ENCODE peak calls at places on chromosomes 2 and 18, in eight cellular contexts. One of them, this sample, is unnamed.

GRCh38 chr2:143420313-143420712 is 291.1 kb downstream of the ARHGAP15 start:
- DNase-seq in activated gamma-delta T cell treated with anti-CD3 and anti-CD28 coated beads, Interleukin-2, amount 50 U/mL, for 16 hours: no peak
- DNase-seq in stimulated activated CD8-positive, alpha-beta memory T cell treated with anti-CD3 and anti-CD28 coated beads, Interleukin-12 subunit alpha, Interleukin-12 subunit beta, amount 100 ng/mL, for 1 hour: no peak
- DNase-seq in AG09319: no peak
- DNase-seq in cardiac fibroblast: no peak
- DNase-seq in stimulated activated CD4-positive, alpha-beta T cell treated with anti-CD3 and anti-CD28 coated beads, Interleukin-15, amount 100 ng/mL, for 1 hour: no peak
- DNase-seq in CD8-positive, alpha-beta memory T cell: no peak
- DNase-seq in heart left ventricle: no peak
- DNase-seq in this sample: no peak

GRCh38 chr18:54792079-54792478 is 36.2 kb upstream of the RAB27B start:
- DNase-seq in heart left ventricle: no peak
- DNase-seq in CD8-positive, alpha-beta memory T cell: no peak
- DNase-seq in AG09319: no peak
- DNase-seq in cardiac fibroblast: no peak
- DNase-seq in stimulated activated CD8-positive, alpha-beta memory T cell treated with anti-CD3 and anti-CD28 coated beads, Interleukin-12 subunit alpha, Interleukin-12 subunit beta, amount 100 ng/mL, for 1 hour: no peak
- DNase-seq in stimulated activated CD4-positive, alpha-beta T cell treated with anti-CD3 and anti-CD28 coated beads, Interleukin-15, amount 100 ng/mL, for 1 hour: no peak
- DNase-seq in activated gamma-delta T cell treated with anti-CD3 and anti-CD28 coated beads, Interleukin-2, amount 50 U/mL, for 16 hours: no peak
- DNase-seq in this sample: no peak

GRCh38 chr18:26971327-26971918 is 105.9 kb upstream of the AQP4 start:
- DNase-seq in AG09319: no peak
- DNase-seq in CD8-positive, alpha-beta memory T cell: no peak
- DNase-seq in cardiac fibroblast: no peak
- DNase-seq in stimulated activated CD8-positive, alpha-beta memory T cell treated with anti-CD3 and anti-CD28 coated beads, Interleukin-12 subunit alpha, Interleukin-12 subunit beta, amount 100 ng/mL, for 1 hour: no peak
- DNase-seq in stimulated activated CD4-positive, alpha-beta T cell treated with anti-CD3 and anti-CD28 coated beads, Interleukin-15, amount 100 ng/mL, for 1 hour: no peak
- DNase-seq in activated gamma-delta T cell treated with anti-CD3 and anti-CD28 coated beads, Interleukin-2, amount 50 U/mL, for 16 hours: no peak
- DNase-seq in heart left ventricle: no peak
- DNase-seq in this sample: no peak

GRCh38 chr18:23938046-23938756 is 76.4 kb upstream of the TTC39C start:
- DNase-seq in CD8-positive, alpha-beta memory T cell: no peak
- DNase-seq in stimulated activated CD4-positive, alpha-beta T cell treated with anti-CD3 and anti-CD28 coated beads, Interleukin-15, amount 100 ng/mL, for 1 hour: no peak
- DNase-seq in stimulated activated CD8-positive, alpha-beta memory T cell treated with anti-CD3 and anti-CD28 coated beads, Interleukin-12 subunit alpha, Interleukin-12 subunit beta, amount 100 ng/mL, for 1 hour: no peak
- DNase-seq in heart left ventricle: no peak
- DNase-seq in activated gamma-delta T cell treated with anti-CD3 and anti-CD28 coated beads, Interleukin-2, amount 50 U/mL, for 16 hours: peak
- DNase-seq in cardiac fibroblast: no peak
- DNase-seq in AG09319: no peak
- DNase-seq in this sample: no peak

GRCh38 chr2:196437626-196438025 is 201.9 kb upstream of the CCDC150 start:
- DNase-seq in AG09319: no peak
- DNase-seq in CD8-positive, alpha-beta memory T cell: no peak
- DNase-seq in stimulated activated CD8-positive, alpha-beta memory T cell treated with anti-CD3 and anti-CD28 coated beads, Interleukin-12 subunit alpha, Interleukin-12 subunit beta, amount 100 ng/mL, for 1 hour: no peak
- DNase-seq in cardiac fibroblast: no peak
- DNase-seq in activated gamma-delta T cell treated with anti-CD3 and anti-CD28 coated beads, Interleukin-2, amount 50 U/mL, for 16 hours: no peak
- DNase-seq in stimulated activated CD4-positive, alpha-beta T cell treated with anti-CD3 and anti-CD28 coated beads, Interleukin-15, amount 100 ng/mL, for 1 hour: no peak
- DNase-seq in heart left ventricle: no peak
- DNase-seq in this sample: no peak

GRCh38 chr2:241764272-241765241 is 12.1 kb upstream of the GAL3ST2 start:
- DNase-seq in stimulated activated CD4-positive, alpha-beta T cell treated with anti-CD3 and anti-CD28 coated beads, Interleukin-15, amount 100 ng/mL, for 1 hour: no peak
- DNase-seq in stimulated activated CD8-positive, alpha-beta memory T cell treated with anti-CD3 and anti-CD28 coated beads, Interleukin-12 subunit alpha, Interleukin-12 subunit beta, amount 100 ng/mL, for 1 hour: no peak
- DNase-seq in activated gamma-delta T cell treated with anti-CD3 and anti-CD28 coated beads, Interleukin-2, amount 50 U/mL, for 16 hours: no peak
- DNase-seq in CD8-positive, alpha-beta memory T cell: no peak
- DNase-seq in heart left ventricle: no peak
- DNase-seq in AG09319: no peak
- DNase-seq in cardiac fibroblast: no peak
- DNase-seq in this sample: no peak

GRCh38 chr18:76619342-76620315 is 124.6 kb upstream of the ZNF516 start:
- DNase-seq in heart left ventricle: peak
- DNase-seq in AG09319: peak
- DNase-seq in CD8-positive, alpha-beta memory T cell: no peak
- DNase-seq in stimulated activated CD4-positive, alpha-beta T cell treated with anti-CD3 and anti-CD28 coated beads, Interleukin-15, amount 100 ng/mL, for 1 hour: no peak
- DNase-seq in stimulated activated CD8-positive, alpha-beta memory T cell treated with anti-CD3 and anti-CD28 coated beads, Interleukin-12 subunit alpha, Interleukin-12 subunit beta, amount 100 ng/mL, for 1 hour: no peak
- DNase-seq in cardiac fibroblast: peak
- DNase-seq in activated gamma-delta T cell treated with anti-CD3 and anti-CD28 coated beads, Interleukin-2, amount 50 U/mL, for 16 hours: no peak
- DNase-seq in this sample: no peak

GRCh38 chr18:3360211-3360610 is 89.8 kb upstream of the TGIF1 start:
- DNase-seq in cardiac fibroblast: no peak
- DNase-seq in CD8-positive, alpha-beta memory T cell: no peak
- DNase-seq in activated gamma-delta T cell treated with anti-CD3 and anti-CD28 coated beads, Interleukin-2, amount 50 U/mL, for 16 hours: no peak
- DNase-seq in stimulated activated CD4-positive, alpha-beta T cell treated with anti-CD3 and anti-CD28 coated beads, Interleukin-15, amount 100 ng/mL, for 1 hour: no peak
- DNase-seq in stimulated activated CD8-positive, alpha-beta memory T cell treated with anti-CD3 and anti-CD28 coated beads, Interleukin-12 subunit alpha, Interleukin-12 subunit beta, amount 100 ng/mL, for 1 hour: no peak
- DNase-seq in heart left ventricle: no peak
- DNase-seq in AG09319: no peak
- DNase-seq in this sample: no peak

GRCh38 chr2:126244937-126245336 is 411.0 kb upstream of the GYPC start:
- DNase-seq in stimulated activated CD4-positive, alpha-beta T cell treated with anti-CD3 and anti-CD28 coated beads, Interleukin-15, amount 100 ng/mL, for 1 hour: no peak
- DNase-seq in stimulated activated CD8-positive, alpha-beta memory T cell treated with anti-CD3 and anti-CD28 coated beads, Interleukin-12 subunit alpha, Interleukin-12 subunit beta, amount 100 ng/mL, for 1 hour: no peak
- DNase-seq in activated gamma-delta T cell treated with anti-CD3 and anti-CD28 coated beads, Interleukin-2, amount 50 U/mL, for 16 hours: no peak
- DNase-seq in heart left ventricle: peak
- DNase-seq in cardiac fibroblast: peak
- DNase-seq in AG09319: no peak
- DNase-seq in CD8-positive, alpha-beta memory T cell: no peak
- DNase-seq in this sample: peak

GRCh38 chr2:206452750-206453149 is 9.4 kb downstream of the ADAM23 start:
- DNase-seq in heart left ventricle: peak
- DNase-seq in AG09319: no peak
- DNase-seq in stimulated activated CD4-positive, alpha-beta T cell treated with anti-CD3 and anti-CD28 coated beads, Interleukin-15, amount 100 ng/mL, for 1 hour: no peak
- DNase-seq in activated gamma-delta T cell treated with anti-CD3 and anti-CD28 coated beads, Interleukin-2, amount 50 U/mL, for 16 hours: no peak
- DNase-seq in stimulated activated CD8-positive, alpha-beta memory T cell treated with anti-CD3 and anti-CD28 coated beads, Interleukin-12 subunit alpha, Interleukin-12 subunit beta, amount 100 ng/mL, for 1 hour: no peak
- DNase-seq in CD8-positive, alpha-beta memory T cell: no peak
- DNase-seq in cardiac fibroblast: peak
- DNase-seq in this sample: no peak

GRCh38 chr2:60386436-60386835 is 167.0 kb downstream of the BCL11A start:
- DNase-seq in cardiac fibroblast: no peak
- DNase-seq in stimulated activated CD4-positive, alpha-beta T cell treated with anti-CD3 and anti-CD28 coated beads, Interleukin-15, amount 100 ng/mL, for 1 hour: no peak
- DNase-seq in CD8-positive, alpha-beta memory T cell: no peak
- DNase-seq in stimulated activated CD8-positive, alpha-beta memory T cell treated with anti-CD3 and anti-CD28 coated beads, Interleukin-12 subunit alpha, Interleukin-12 subunit beta, amount 100 ng/mL, for 1 hour: no peak
- DNase-seq in activated gamma-delta T cell treated with anti-CD3 and anti-CD28 coated beads, Interleukin-2, amount 50 U/mL, for 16 hours: no peak
- DNase-seq in AG09319: no peak
- DNase-seq in heart left ventricle: no peak
- DNase-seq in this sample: no peak

GRCh38 chr18:50602466-50602865 is 42.6 kb downstream of the MAPK4 start:
- DNase-seq in heart left ventricle: no peak
- DNase-seq in activated gamma-delta T cell treated with anti-CD3 and anti-CD28 coated beads, Interleukin-2, amount 50 U/mL, for 16 hours: no peak
- DNase-seq in cardiac fibroblast: no peak
- DNase-seq in CD8-positive, alpha-beta memory T cell: no peak
- DNase-seq in AG09319: no peak
- DNase-seq in stimulated activated CD8-positive, alpha-beta memory T cell treated with anti-CD3 and anti-CD28 coated beads, Interleukin-12 subunit alpha, Interleukin-12 subunit beta, amount 100 ng/mL, for 1 hour: no peak
- DNase-seq in stimulated activated CD4-positive, alpha-beta T cell treated with anti-CD3 and anti-CD28 coated beads, Interleukin-15, amount 100 ng/mL, for 1 hour: no peak
- DNase-seq in this sample: no peak

GRCh38 chr2:212975333-212975732 is 176.1 kb downstream of the IKZF2 start:
- DNase-seq in stimulated activated CD8-positive, alpha-beta memory T cell treated with anti-CD3 and anti-CD28 coated beads, Interleukin-12 subunit alpha, Interleukin-12 subunit beta, amount 100 ng/mL, for 1 hour: no peak
- DNase-seq in heart left ventricle: peak
- DNase-seq in CD8-positive, alpha-beta memory T cell: no peak
- DNase-seq in activated gamma-delta T cell treated with anti-CD3 and anti-CD28 coated beads, Interleukin-2, amount 50 U/mL, for 16 hours: no peak
- DNase-seq in stimulated activated CD4-positive, alpha-beta T cell treated with anti-CD3 and anti-CD28 coated beads, Interleukin-15, amount 100 ng/mL, for 1 hour: no peak
- DNase-seq in cardiac fibroblast: no peak
- DNase-seq in AG09319: no peak
- DNase-seq in this sample: no peak

GRCh38 chr2:8628179-8628869 is 53.5 kb upstream of the ID2 start:
- DNase-seq in AG09319: no peak
- DNase-seq in heart left ventricle: no peak
- DNase-seq in stimulated activated CD4-positive, alpha-beta T cell treated with anti-CD3 and anti-CD28 coated beads, Interleukin-15, amount 100 ng/mL, for 1 hour: no peak
- DNase-seq in CD8-positive, alpha-beta memory T cell: no peak
- DNase-seq in cardiac fibroblast: no peak
- DNase-seq in stimulated activated CD8-positive, alpha-beta memory T cell treated with anti-CD3 and anti-CD28 coated beads, Interleukin-12 subunit alpha, Interleukin-12 subunit beta, amount 100 ng/mL, for 1 hour: no peak
- DNase-seq in activated gamma-delta T cell treated with anti-CD3 and anti-CD28 coated beads, Interleukin-2, amount 50 U/mL, for 16 hours: no peak
- DNase-seq in this sample: no peak

GRCh38 chr2:100242891-100243670 is 79.2 kb downstream of the LONRF2 start:
- DNase-seq in CD8-positive, alpha-beta memory T cell: no peak
- DNase-seq in stimulated activated CD4-positive, alpha-beta T cell treated with anti-CD3 and anti-CD28 coated beads, Interleukin-15, amount 100 ng/mL, for 1 hour: no peak
- DNase-seq in AG09319: peak
- DNase-seq in cardiac fibroblast: peak
- DNase-seq in activated gamma-delta T cell treated with anti-CD3 and anti-CD28 coated beads, Interleukin-2, amount 50 U/mL, for 16 hours: peak
- DNase-seq in heart left ventricle: peak
- DNase-seq in stimulated activated CD8-positive, alpha-beta memory T cell treated with anti-CD3 and anti-CD28 coated beads, Interleukin-12 subunit alpha, Interleukin-12 subunit beta, amount 100 ng/mL, for 1 hour: peak
- DNase-seq in this sample: peak

GRCh38 chr2:120856421-120856862 is 120.8 kb downstream of the GLI2 start:
- DNase-seq in AG09319: no peak
- DNase-seq in cardiac fibroblast: peak
- DNase-seq in stimulated activated CD8-positive, alpha-beta memory T cell treated with anti-CD3 and anti-CD28 coated beads, Interleukin-12 subunit alpha, Interleukin-12 subunit beta, amount 100 ng/mL, for 1 hour: no peak
- DNase-seq in CD8-positive, alpha-beta memory T cell: no peak
- DNase-seq in activated gamma-delta T cell treated with anti-CD3 and anti-CD28 coated beads, Interleukin-2, amount 50 U/mL, for 16 hours: no peak
- DNase-seq in stimulated activated CD4-positive, alpha-beta T cell treated with anti-CD3 and anti-CD28 coated beads, Interleukin-15, amount 100 ng/mL, for 1 hour: no peak
- DNase-seq in heart left ventricle: no peak
- DNase-seq in this sample: no peak

GRCh38 chr2:113117594-113118262 is 9.7 kb upstream of the IL1RN start:
- DNase-seq in stimulated activated CD4-positive, alpha-beta T cell treated with anti-CD3 and anti-CD28 coated beads, Interleukin-15, amount 100 ng/mL, for 1 hour: no peak
- DNase-seq in heart left ventricle: no peak
- DNase-seq in CD8-positive, alpha-beta memory T cell: no peak
- DNase-seq in activated gamma-delta T cell treated with anti-CD3 and anti-CD28 coated beads, Interleukin-2, amount 50 U/mL, for 16 hours: no peak
- DNase-seq in stimulated activated CD8-positive, alpha-beta memory T cell treated with anti-CD3 and anti-CD28 coated beads, Interleukin-12 subunit alpha, Interleukin-12 subunit beta, amount 100 ng/mL, for 1 hour: no peak
- DNase-seq in cardiac fibroblast: peak
- DNase-seq in AG09319: peak
- DNase-seq in this sample: no peak

GRCh38 chr2:94986392-94986963 is 39.0 kb upstream of the MAL start:
- DNase-seq in stimulated activated CD8-positive, alpha-beta memory T cell treated with anti-CD3 and anti-CD28 coated beads, Interleukin-12 subunit alpha, Interleukin-12 subunit beta, amount 100 ng/mL, for 1 hour: no peak
- DNase-seq in activated gamma-delta T cell treated with anti-CD3 and anti-CD28 coated beads, Interleukin-2, amount 50 U/mL, for 16 hours: no peak
- DNase-seq in heart left ventricle: no peak
- DNase-seq in stimulated activated CD4-positive, alpha-beta T cell treated with anti-CD3 and anti-CD28 coated beads, Interleukin-15, amount 100 ng/mL, for 1 hour: no peak
- DNase-seq in AG09319: peak
- DNase-seq in CD8-positive, alpha-beta memory T cell: no peak
- DNase-seq in cardiac fibroblast: peak
- DNase-seq in this sample: no peak

GRCh38 chr2:55804535-55804934 is 110.9 kb upstream of the PNPT1 start:
- DNase-seq in AG09319: no peak
- DNase-seq in activated gamma-delta T cell treated with anti-CD3 and anti-CD28 coated beads, Interleukin-2, amount 50 U/mL, for 16 hours: no peak
- DNase-seq in heart left ventricle: no peak
- DNase-seq in stimulated activated CD4-positive, alpha-beta T cell treated with anti-CD3 and anti-CD28 coated beads, Interleukin-15, amount 100 ng/mL, for 1 hour: no peak
- DNase-seq in CD8-positive, alpha-beta memory T cell: no peak
- DNase-seq in stimulated activated CD8-positive, alpha-beta memory T cell treated with anti-CD3 and anti-CD28 coated beads, Interleukin-12 subunit alpha, Interleukin-12 subunit beta, amount 100 ng/mL, for 1 hour: no peak
- DNase-seq in cardiac fibroblast: no peak
- DNase-seq in this sample: no peak

GRCh38 chr2:219030177-219030940 is 11.0 kb downstream of the CFAP65 start:
- DNase-seq in AG09319: no peak
- DNase-seq in CD8-positive, alpha-beta memory T cell: no peak
- DNase-seq in stimulated activated CD4-positive, alpha-beta T cell treated with anti-CD3 and anti-CD28 coated beads, Interleukin-15, amount 100 ng/mL, for 1 hour: no peak
- DNase-seq in cardiac fibroblast: no peak
- DNase-seq in activated gamma-delta T cell treated with anti-CD3 and anti-CD28 coated beads, Interleukin-2, amount 50 U/mL, for 16 hours: no peak
- DNase-seq in heart left ventricle: no peak
- DNase-seq in stimulated activated CD8-positive, alpha-beta memory T cell treated with anti-CD3 and anti-CD28 coated beads, Interleukin-12 subunit alpha, Interleukin-12 subunit beta, amount 100 ng/mL, for 1 hour: no peak
- DNase-seq in this sample: no peak

GRCh38 chr2:71941731-71942575 is 205.7 kb downstream of the CYP26B1 start:
- DNase-seq in stimulated activated CD4-positive, alpha-beta T cell treated with anti-CD3 and anti-CD28 coated beads, Interleukin-15, amount 100 ng/mL, for 1 hour: no peak
- DNase-seq in AG09319: no peak
- DNase-seq in cardiac fibroblast: peak
- DNase-seq in CD8-positive, alpha-beta memory T cell: no peak
- DNase-seq in heart left ventricle: peak
- DNase-seq in stimulated activated CD8-positive, alpha-beta memory T cell treated with anti-CD3 and anti-CD28 coated beads, Interleukin-12 subunit alpha, Interleukin-12 subunit beta, amount 100 ng/mL, for 1 hour: no peak
- DNase-seq in activated gamma-delta T cell treated with anti-CD3 and anti-CD28 coated beads, Interleukin-2, amount 50 U/mL, for 16 hours: no peak
- DNase-seq in this sample: no peak

GRCh38 chr2:70987386-70987785 is 7.3 kb downstream of the TEX261 start:
- DNase-seq in AG09319: no peak
- DNase-seq in heart left ventricle: no peak
- DNase-seq in CD8-positive, alpha-beta memory T cell: no peak
- DNase-seq in stimulated activated CD4-positive, alpha-beta T cell treated with anti-CD3 and anti-CD28 coated beads, Interleukin-15, amount 100 ng/mL, for 1 hour: no peak
- DNase-seq in stimulated activated CD8-positive, alpha-beta memory T cell treated with anti-CD3 and anti-CD28 coated beads, Interleukin-12 subunit alpha, Interleukin-12 subunit beta, amount 100 ng/mL, for 1 hour: no peak
- DNase-seq in activated gamma-delta T cell treated with anti-CD3 and anti-CD28 coated beads, Interleukin-2, amount 50 U/mL, for 16 hours: no peak
- DNase-seq in cardiac fibroblast: no peak
- DNase-seq in this sample: no peak

GRCh38 chr2:154425999-154426398 is 272.5 kb upstream of the KCNJ3 start:
- DNase-seq in heart left ventricle: peak
- DNase-seq in cardiac fibroblast: peak
- DNase-seq in stimulated activated CD4-positive, alpha-beta T cell treated with anti-CD3 and anti-CD28 coated beads, Interleukin-15, amount 100 ng/mL, for 1 hour: no peak
- DNase-seq in activated gamma-delta T cell treated with anti-CD3 and anti-CD28 coated beads, Interleukin-2, amount 50 U/mL, for 16 hours: no peak
- DNase-seq in CD8-positive, alpha-beta memory T cell: no peak
- DNase-seq in stimulated activated CD8-positive, alpha-beta memory T cell treated with anti-CD3 and anti-CD28 coated beads, Interleukin-12 subunit alpha, Interleukin-12 subunit beta, amount 100 ng/mL, for 1 hour: no peak
- DNase-seq in AG09319: no peak
- DNase-seq in this sample: no peak

GRCh38 chr18:49716035-49716434 is 97.3 kb downstream of the ACAA2 start:
- DNase-seq in CD8-positive, alpha-beta memory T cell: no peak
- DNase-seq in cardiac fibroblast: no peak
- DNase-seq in stimulated activated CD8-positive, alpha-beta memory T cell treated with anti-CD3 and anti-CD28 coated beads, Interleukin-12 subunit alpha, Interleukin-12 subunit beta, amount 100 ng/mL, for 1 hour: no peak
- DNase-seq in activated gamma-delta T cell treated with anti-CD3 and anti-CD28 coated beads, Interleukin-2, amount 50 U/mL, for 16 hours: no peak
- DNase-seq in stimulated activated CD4-positive, alpha-beta T cell treated with anti-CD3 and anti-CD28 coated beads, Interleukin-15, amount 100 ng/mL, for 1 hour: no peak
- DNase-seq in heart left ventricle: no peak
- DNase-seq in AG09319: no peak
- DNase-seq in this sample: no peak

GRCh38 chr2:28250006-28250405 is 142.7 kb upstream of the FOSL2 start:
- DNase-seq in stimulated activated CD4-positive, alpha-beta T cell treated with anti-CD3 and anti-CD28 coated beads, Interleukin-15, amount 100 ng/mL, for 1 hour: no peak
- DNase-seq in heart left ventricle: no peak
- DNase-seq in stimulated activated CD8-positive, alpha-beta memory T cell treated with anti-CD3 and anti-CD28 coated beads, Interleukin-12 subunit alpha, Interleukin-12 subunit beta, amount 100 ng/mL, for 1 hour: no peak
- DNase-seq in CD8-positive, alpha-beta memory T cell: no peak
- DNase-seq in AG09319: peak
- DNase-seq in activated gamma-delta T cell treated with anti-CD3 and anti-CD28 coated beads, Interleukin-2, amount 50 U/mL, for 16 hours: no peak
- DNase-seq in cardiac fibroblast: peak
- DNase-seq in this sample: no peak

GRCh38 chr2:66494708-66495107 is 59.8 kb downstream of the MEIS1 start:
- DNase-seq in stimulated activated CD8-positive, alpha-beta memory T cell treated with anti-CD3 and anti-CD28 coated beads, Interleukin-12 subunit alpha, Interleukin-12 subunit beta, amount 100 ng/mL, for 1 hour: no peak
- DNase-seq in cardiac fibroblast: peak
- DNase-seq in stimulated activated CD4-positive, alpha-beta T cell treated with anti-CD3 and anti-CD28 coated beads, Interleukin-15, amount 100 ng/mL, for 1 hour: no peak
- DNase-seq in AG09319: peak
- DNase-seq in activated gamma-delta T cell treated with anti-CD3 and anti-CD28 coated beads, Interleukin-2, amount 50 U/mL, for 16 hours: no peak
- DNase-seq in CD8-positive, alpha-beta memory T cell: no peak
- DNase-seq in heart left ventricle: peak
- DNase-seq in this sample: no peak

GRCh38 chr2:120750488-120751210 is 15.0 kb downstream of the GLI2 start:
- DNase-seq in activated gamma-delta T cell treated with anti-CD3 and anti-CD28 coated beads, Interleukin-2, amount 50 U/mL, for 16 hours: no peak
- DNase-seq in stimulated activated CD8-positive, alpha-beta memory T cell treated with anti-CD3 and anti-CD28 coated beads, Interleukin-12 subunit alpha, Interleukin-12 subunit beta, amount 100 ng/mL, for 1 hour: no peak
- DNase-seq in CD8-positive, alpha-beta memory T cell: no peak
- DNase-seq in cardiac fibroblast: no peak
- DNase-seq in stimulated activated CD4-positive, alpha-beta T cell treated with anti-CD3 and anti-CD28 coated beads, Interleukin-15, amount 100 ng/mL, for 1 hour: no peak
- DNase-seq in heart left ventricle: peak
- DNase-seq in AG09319: no peak
- DNase-seq in this sample: no peak

GRCh38 chr18:58514773-58515172 is 114.1 kb downstream of the ALPK2 start:
- DNase-seq in CD8-positive, alpha-beta memory T cell: no peak
- DNase-seq in heart left ventricle: no peak
- DNase-seq in AG09319: no peak
- DNase-seq in stimulated activated CD4-positive, alpha-beta T cell treated with anti-CD3 and anti-CD28 coated beads, Interleukin-15, amount 100 ng/mL, for 1 hour: no peak
- DNase-seq in activated gamma-delta T cell treated with anti-CD3 and anti-CD28 coated beads, Interleukin-2, amount 50 U/mL, for 16 hours: no peak
- DNase-seq in stimulated activated CD8-positive, alpha-beta memory T cell treated with anti-CD3 and anti-CD28 coated beads, Interleukin-12 subunit alpha, Interleukin-12 subunit beta, amount 100 ng/mL, for 1 hour: no peak
- DNase-seq in cardiac fibroblast: no peak
- DNase-seq in this sample: no peak

GRCh38 chr2:157789161-157789720 is 86.9 kb downstream of the ACVR1 start:
- DNase-seq in stimulated activated CD4-positive, alpha-beta T cell treated with anti-CD3 and anti-CD28 coated beads, Interleukin-15, amount 100 ng/mL, for 1 hour: no peak
- DNase-seq in heart left ventricle: no peak
- DNase-seq in stimulated activated CD8-positive, alpha-beta memory T cell treated with anti-CD3 and anti-CD28 coated beads, Interleukin-12 subunit alpha, Interleukin-12 subunit beta, amount 100 ng/mL, for 1 hour: no peak
- DNase-seq in cardiac fibroblast: peak
- DNase-seq in CD8-positive, alpha-beta memory T cell: no peak
- DNase-seq in activated gamma-delta T cell treated with anti-CD3 and anti-CD28 coated beads, Interleukin-2, amount 50 U/mL, for 16 hours: no peak
- DNase-seq in AG09319: no peak
- DNase-seq in this sample: no peak

GRCh38 chr2:159639071-159639470 is 22.7 kb upstream of the BAZ2B start:
- DNase-seq in stimulated activated CD4-positive, alpha-beta T cell treated with anti-CD3 and anti-CD28 coated beads, Interleukin-15, amount 100 ng/mL, for 1 hour: no peak
- DNase-seq in cardiac fibroblast: no peak
- DNase-seq in activated gamma-delta T cell treated with anti-CD3 and anti-CD28 coated beads, Interleukin-2, amount 50 U/mL, for 16 hours: no peak
- DNase-seq in heart left ventricle: no peak
- DNase-seq in stimulated activated CD8-positive, alpha-beta memory T cell treated with anti-CD3 and anti-CD28 coated beads, Interleukin-12 subunit alpha, Interleukin-12 subunit beta, amount 100 ng/mL, for 1 hour: no peak
- DNase-seq in CD8-positive, alpha-beta memory T cell: no peak
- DNase-seq in AG09319: no peak
- DNase-seq in this sample: no peak